ENCODE peak calls at places on chromosomes 11 and 22, in four cellular contexts. R is HAP-1, S is transverse colon, E is ovary. N is an unnamed sample.

GRCh38 chr22:33659423-33659822 is 260.9 kb downstream of the LARGE1 start:
- DNase-seq in R (no peak), S (no peak), E (no peak), N (no peak)

GRCh38 chr22:29593923-29594322 is 9.5 kb upstream of the NF2 start:
- DNase-seq in S (no peak), R (no peak), E (no peak), N (no peak)

GRCh38 chr22:27207907-27208306 is 550.5 kb downstream of the MIAT start:
- DNase-seq in S (no peak), R (no peak), E (no peak), N (no peak)

GRCh38 chr11:130638048-130638447 is 189.6 kb downstream of the ADAMTS15 start:
- DNase-seq in R (no peak), E (no peak), S (no peak), N (no peak)

GRCh38 chr11:44725016-44725651 is 1.6 kb upstream of the TSPAN18 start:
- DNase-seq in E (no peak), R (no peak), S (no peak), N (no peak)

GRCh38 chr11:69292221-69292648 is 1.7 kb upstream of the MYEOV start:
- DNase-seq in S (peak), E (no peak), R (peak), N (no peak)

GRCh38 chr22:37021710-37022482 is 2.4 kb downstream of the MPST start:
- DNase-seq in S (peak), R (peak), E (no peak), N (peak)

GRCh38 chr11:96254087-96254486 is 88.9 kb downstream of the MAML2 start:
- DNase-seq in S (peak), R (no peak), E (no peak), N (no peak)

GRCh38 chr11:67584205-67584880 is 731 bp downstream of the GSTP1 start:
- DNase-seq in E (peak), R (peak), S (peak), N (peak)

GRCh38 chr11:9524001-9524400 is 49.5 kb upstream of the WEE1 start:
- DNase-seq in S (no peak), E (no peak), R (no peak), N (no peak)

GRCh38 chr11:12278766-12279671 is 98.4 kb upstream of the PARVA start:
- DNase-seq in E (no peak), S (no peak), R (no peak), N (no peak)

GRCh38 chr11:86938900-86939880 is 16.0 kb downstream of the FZD4 start:
- DNase-seq in S (no peak), R (peak), E (no peak), N (no peak)

GRCh38 chr11:12900496-12900895 is 108.6 kb upstream of the RASSF10 start:
- DNase-seq in S (no peak), R (no peak), E (no peak), N (no peak)

GRCh38 chr11:13294771-13295579 is 17.4 kb downstream of the BMAL1 start:
- DNase-seq in E (no peak), S (no peak), R (no peak), N (no peak)

GRCh38 chr11:9820260-9820659 is 156.4 kb downstream of the SWAP70 start:
- DNase-seq in S (no peak), E (no peak), R (no peak), N (no peak)

GRCh38 chr11:118914178-118914918 is 11.4 kb downstream of the BCL9L start:
- DNase-seq in S (peak), E (peak), R (no peak), N (peak)

GRCh38 chr11:109236188-109236587 is 185.8 kb upstream of the C11orf87 start:
- DNase-seq in R (no peak), E (no peak), S (no peak), N (no peak)

GRCh38 chr22:39017596-39018365 is 3.1 kb upstream of the APOBEC3D start:
- DNase-seq in E (no peak), S (no peak), R (no peak), N (no peak)

GRCh38 chr11:12698049-12698448 is 23.8 kb downstream of the TEAD1 start:
- DNase-seq in R (no peak), S (no peak), E (no peak), N (no peak)

GRCh38 chr11:12483604-12484003 is 106.2 kb downstream of the PARVA start:
- DNase-seq in R (no peak), S (no peak), E (no peak), N (no peak)

GRCh38 chr11:7485136-7485853 is at the start of gene OLFML1:
- DNase-seq in E (peak), S (no peak), R (no peak), N (no peak)

GRCh38 chr11:78753297-78753696 is 178.6 kb upstream of the NARS2 start:
- DNase-seq in R (no peak), S (no peak), E (no peak), N (no peak)

DNA sequence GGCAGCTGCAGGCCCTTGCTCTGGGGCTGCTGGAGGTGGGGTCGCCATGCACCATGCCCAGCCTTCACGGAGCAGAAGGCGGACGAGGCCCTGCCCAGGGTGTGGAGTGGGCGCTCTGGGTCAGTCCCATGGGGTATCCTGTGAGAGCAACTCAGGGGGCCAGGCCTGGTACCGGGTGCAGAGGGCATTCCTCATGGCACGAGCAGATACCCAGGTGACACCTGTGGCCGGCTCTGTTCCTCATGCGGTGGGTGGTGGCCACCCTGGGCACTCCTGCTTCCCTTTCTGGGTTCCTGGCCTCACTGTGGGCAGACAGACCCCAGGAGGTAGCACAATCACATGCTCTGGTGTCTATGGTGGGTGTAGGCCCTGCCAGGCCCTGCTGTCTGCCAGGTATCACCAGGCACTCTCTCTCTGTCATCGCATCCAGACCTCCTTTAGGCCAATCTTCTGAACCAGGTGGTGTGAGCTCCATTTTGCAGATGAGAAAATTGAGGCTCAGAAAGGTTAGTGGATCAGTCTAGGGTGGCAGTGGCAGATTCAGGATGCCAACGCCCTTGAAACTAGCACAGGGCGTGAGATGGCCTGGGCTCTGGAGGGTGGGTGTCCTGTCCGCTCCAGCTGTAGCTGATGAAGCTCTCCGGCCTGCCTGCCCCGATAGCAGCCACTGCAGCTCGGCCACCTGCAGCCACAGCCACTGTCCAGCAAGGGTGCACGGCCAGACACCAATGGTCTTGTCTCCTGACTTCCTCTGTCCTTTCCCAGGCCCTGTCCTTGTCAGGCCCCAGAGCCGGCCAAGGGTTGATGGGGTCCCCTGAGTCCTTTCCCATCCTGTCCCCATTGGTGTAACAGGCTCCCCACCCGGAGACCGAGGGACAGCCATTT is 15.1 kb downstream of the DGKZ start:
- DNase-seq in E (no peak), S (no peak), R (no peak), N (no peak)
- H3K4me3 ChIP-seq in E (no peak), S (peak), R (no peak), N (no peak)

GRCh38 chr11:77440678-77441077 is 33.2 kb downstream of the PAK1 start:
- DNase-seq in R (no peak), S (no peak), E (no peak), N (no peak)

GRCh38 chr11:77436501-77436900 is 37.4 kb downstream of the PAK1 start:
- DNase-seq in R (no peak), S (no peak), E (no peak), N (no peak)

GRCh38 chr11:77435972-77436371 is 37.9 kb downstream of the PAK1 start:
- DNase-seq in E (no peak), R (no peak), S (no peak), N (no peak)

GRCh38 chr11:77436969-77437368 is 36.9 kb downstream of the PAK1 start:
- DNase-seq in E (no peak), R (no peak), S (no peak), N (no peak)

GRCh38 chr11:77438487-77438886 is 35.4 kb downstream of the PAK1 start:
- DNase-seq in E (no peak), R (no peak), S (no peak), N (no peak)
- H3K4me3 ChIP-seq in E (no peak), R (no peak), S (no peak), N (no peak)

GRCh38 chr22:21862386-21863242 is 4.8 kb downstream of the MAPK1 start:
- DNase-seq in S (no peak), R (no peak), E (no peak), N (no peak)

GRCh38 chr22:21867528-21868266 is at the start of gene MAPK1:
- DNase-seq in R (peak), E (peak), S (peak), N (peak)

GRCh38 chr22:21866821-21867527 is 471 bp downstream of the MAPK1 start:
- DNase-seq in S (peak), E (no peak), R (peak), N (peak)

GRCh38 chr22:21861856-21862255 is 5.6 kb downstream of the MAPK1 start:
- DNase-seq in S (no peak), R (no peak), E (no peak), N (no peak)

DNA sequence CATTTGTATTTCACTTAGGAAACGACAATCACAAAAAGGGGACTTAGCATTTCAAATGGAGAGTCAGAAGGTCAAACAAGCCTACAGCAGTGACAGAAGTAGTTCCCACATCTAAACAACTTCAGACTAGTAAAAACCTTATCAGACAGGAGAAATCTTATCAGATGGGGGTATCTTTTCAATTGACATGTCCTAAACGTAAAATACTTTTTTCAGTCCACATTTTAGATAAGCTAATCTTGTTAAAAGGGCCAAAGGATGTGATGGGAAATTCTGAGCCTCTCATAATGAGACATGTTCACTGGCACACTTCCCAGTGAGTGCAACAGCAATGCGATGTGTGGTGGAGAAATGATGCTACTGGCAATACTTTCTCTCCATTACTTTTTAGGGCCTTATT is 2.4 kb downstream of the MAPK1 start:
- DNase-seq in R (peak), S (no peak), E (no peak), N (peak)
- H3K4me3 ChIP-seq in R (peak), S (no peak), E (no peak), N (no peak)

GRCh38 chr11:74123008-74123448 is 47.8 kb downstream of the C2CD3 start:
- DNase-seq in S (no peak), R (peak), E (no peak), N (no peak)
- H3K4me3 ChIP-seq in S (no peak), R (no peak), E (no peak), N (no peak)